ENCODE peak calls at places on chromosomes 11 and 22, in five cellular contexts. One of them, this sample, is unnamed.

GRCh38 chr11:72146625-72147024 is 11.1 kb downstream of the FOLR3 start:
- ATAC-seq in aorta: no peak
- ATAC-seq in omental fat pad: no peak
- ATAC-seq in CD8-positive, alpha-beta T cell: no peak
- ATAC-seq in stimulated activated naive CD8-positive, alpha-beta T cell treated with anti-CD3 and anti-CD28 coated beads, Interleukin-15, amount 100 ng/mL, for 72 hours: no peak
- ATAC-seq in this sample: no peak

GRCh38 chr11:126465573-126466287 is 110.2 kb downstream of the ST3GAL4 start:
- ATAC-seq in stimulated activated naive CD8-positive, alpha-beta T cell treated with anti-CD3 and anti-CD28 coated beads, Interleukin-15, amount 100 ng/mL, for 72 hours: peak
- ATAC-seq in CD8-positive, alpha-beta T cell: peak
- ATAC-seq in omental fat pad: no peak
- ATAC-seq in aorta: no peak
- ATAC-seq in this sample: no peak

GRCh38 chr11:59200421-59200746 is 12.3 kb downstream of the MPEG1 start:
- ATAC-seq in omental fat pad: no peak
- ATAC-seq in aorta: peak
- ATAC-seq in CD8-positive, alpha-beta T cell: no peak
- ATAC-seq in stimulated activated naive CD8-positive, alpha-beta T cell treated with anti-CD3 and anti-CD28 coated beads, Interleukin-15, amount 100 ng/mL, for 72 hours: peak
- ATAC-seq in this sample: no peak

GRCh38 chr22:17241571-17242310 is 22.5 kb upstream of the ADA2 start:
- ATAC-seq in aorta: peak
- ATAC-seq in stimulated activated naive CD8-positive, alpha-beta T cell treated with anti-CD3 and anti-CD28 coated beads, Interleukin-15, amount 100 ng/mL, for 72 hours: no peak
- ATAC-seq in CD8-positive, alpha-beta T cell: no peak
- ATAC-seq in omental fat pad: peak
- ATAC-seq in this sample: peak

GRCh38 chr22:50641696-50642607 is 14.0 kb upstream of the ARSA start:
- ATAC-seq in CD8-positive, alpha-beta T cell: peak
- ATAC-seq in aorta: peak
- ATAC-seq in omental fat pad: peak
- ATAC-seq in stimulated activated naive CD8-positive, alpha-beta T cell treated with anti-CD3 and anti-CD28 coated beads, Interleukin-15, amount 100 ng/mL, for 72 hours: no peak
- ATAC-seq in this sample: peak

GRCh38 chr22:39946571-39947407 is 13.4 kb upstream of the TMA7B start:
- ATAC-seq in omental fat pad: no peak
- ATAC-seq in CD8-positive, alpha-beta T cell: no peak
- ATAC-seq in stimulated activated naive CD8-positive, alpha-beta T cell treated with anti-CD3 and anti-CD28 coated beads, Interleukin-15, amount 100 ng/mL, for 72 hours: no peak
- ATAC-seq in aorta: no peak
- ATAC-seq in this sample: no peak

GRCh38 chr22:36352775-36353507 is 34.8 kb downstream of the MYH9 start:
- ATAC-seq in CD8-positive, alpha-beta T cell: peak
- ATAC-seq in omental fat pad: no peak
- ATAC-seq in aorta: peak
- ATAC-seq in stimulated activated naive CD8-positive, alpha-beta T cell treated with anti-CD3 and anti-CD28 coated beads, Interleukin-15, amount 100 ng/mL, for 72 hours: peak
- ATAC-seq in this sample: peak

GRCh38 chr11:12469451-12469850 is 92.1 kb downstream of the PARVA start:
- ATAC-seq in omental fat pad: peak
- ATAC-seq in aorta: no peak
- ATAC-seq in CD8-positive, alpha-beta T cell: no peak
- ATAC-seq in stimulated activated naive CD8-positive, alpha-beta T cell treated with anti-CD3 and anti-CD28 coated beads, Interleukin-15, amount 100 ng/mL, for 72 hours: no peak
- ATAC-seq in this sample: peak

GRCh38 chr11:74641905-74642304 is 49.5 kb downstream of the POLD3 start:
- ATAC-seq in CD8-positive, alpha-beta T cell: no peak
- ATAC-seq in omental fat pad: no peak
- ATAC-seq in aorta: no peak
- ATAC-seq in stimulated activated naive CD8-positive, alpha-beta T cell treated with anti-CD3 and anti-CD28 coated beads, Interleukin-15, amount 100 ng/mL, for 72 hours: no peak
- ATAC-seq in this sample: no peak

GRCh38 chr11:20457001-20457768 is 69.7 kb downstream of the PRMT3 start:
- ATAC-seq in stimulated activated naive CD8-positive, alpha-beta T cell treated with anti-CD3 and anti-CD28 coated beads, Interleukin-15, amount 100 ng/mL, for 72 hours: no peak
- ATAC-seq in aorta: no peak
- ATAC-seq in omental fat pad: no peak
- ATAC-seq in CD8-positive, alpha-beta T cell: no peak
- ATAC-seq in this sample: no peak

GRCh38 chr11:95592455-95592854 is 197.1 kb downstream of the FAM76B start:
- ATAC-seq in aorta: peak
- ATAC-seq in omental fat pad: no peak
- ATAC-seq in stimulated activated naive CD8-positive, alpha-beta T cell treated with anti-CD3 and anti-CD28 coated beads, Interleukin-15, amount 100 ng/mL, for 72 hours: no peak
- ATAC-seq in CD8-positive, alpha-beta T cell: no peak
- ATAC-seq in this sample: no peak

GRCh38 chr11:126172596-126173038 is 38.8 kb downstream of the RPUSD4 start:
- ATAC-seq in aorta: no peak
- ATAC-seq in CD8-positive, alpha-beta T cell: no peak
- ATAC-seq in stimulated activated naive CD8-positive, alpha-beta T cell treated with anti-CD3 and anti-CD28 coated beads, Interleukin-15, amount 100 ng/mL, for 72 hours: no peak
- ATAC-seq in omental fat pad: no peak
- ATAC-seq in this sample: no peak

GRCh38 chr11:34214961-34215805 is 109.8 kb downstream of the NAT10 start:
- ATAC-seq in omental fat pad: peak
- ATAC-seq in CD8-positive, alpha-beta T cell: peak
- ATAC-seq in stimulated activated naive CD8-positive, alpha-beta T cell treated with anti-CD3 and anti-CD28 coated beads, Interleukin-15, amount 100 ng/mL, for 72 hours: peak
- ATAC-seq in aorta: no peak
- ATAC-seq in this sample: no peak

GRCh38 chr22:32144875-32145274 is 14.2 kb downstream of the C22orf42 start:
- ATAC-seq in omental fat pad: no peak
- ATAC-seq in stimulated activated naive CD8-positive, alpha-beta T cell treated with anti-CD3 and anti-CD28 coated beads, Interleukin-15, amount 100 ng/mL, for 72 hours: no peak
- ATAC-seq in aorta: no peak
- ATAC-seq in CD8-positive, alpha-beta T cell: peak
- ATAC-seq in this sample: peak

GRCh38 chr11:19345848-19346681 is 105.3 kb upstream of the E2F8 start:
- ATAC-seq in aorta: peak
- ATAC-seq in CD8-positive, alpha-beta T cell: no peak
- ATAC-seq in stimulated activated naive CD8-positive, alpha-beta T cell treated with anti-CD3 and anti-CD28 coated beads, Interleukin-15, amount 100 ng/mL, for 72 hours: no peak
- ATAC-seq in omental fat pad: peak
- ATAC-seq in this sample: peak

GRCh38 chr22:26109686-26110315 is 59.5 kb upstream of the SEZ6L start:
- ATAC-seq in CD8-positive, alpha-beta T cell: no peak
- ATAC-seq in aorta: no peak
- ATAC-seq in stimulated activated naive CD8-positive, alpha-beta T cell treated with anti-CD3 and anti-CD28 coated beads, Interleukin-15, amount 100 ng/mL, for 72 hours: no peak
- ATAC-seq in omental fat pad: no peak
- ATAC-seq in this sample: no peak